ENCODE peak calls at places on chromosomes 7 and 10, in four cellular contexts. One of them, this sample, is unnamed.
A peak's percentile ranks its signal among the peaks of the same experiment; 100 is the strongest.

GRCh38 chr7:4650471-4651047 is 31.5 kb upstream of the FOXK1 start:
- DNase-seq in neuronal stem cell: peak; percentile 83
- DNase-seq in H1: no peak
- DNase-seq in IMR-90: peak; percentile 23
- DNase-seq in this sample: peak; percentile 18

GRCh38 chr10:59362991-59363390 is 642 bp upstream of the FAM13C start:
- DNase-seq in neuronal stem cell: peak; percentile 64
- DNase-seq in H1: peak; percentile 15
- DNase-seq in IMR-90: peak; percentile 33
- DNase-seq in this sample: peak; percentile 73

GRCh38 chr10:93290661-93291354 is 191.3 kb downstream of the MYOF start:
- DNase-seq in neuronal stem cell: no peak
- DNase-seq in H1: no peak
- DNase-seq in IMR-90: no peak
- DNase-seq in this sample: no peak

GRCh38 chr7:104642551-104642950 is 314.1 kb downstream of the LHFPL3 start:
- DNase-seq in neuronal stem cell: no peak
- DNase-seq in H1: no peak
- DNase-seq in IMR-90: no peak
- DNase-seq in this sample: no peak

GRCh38 chr10:14074062-14074884 is 256.5 kb downstream of the FRMD4A start:
- DNase-seq in neuronal stem cell: no peak
- DNase-seq in H1: no peak
- DNase-seq in IMR-90: peak; percentile 100
- DNase-seq in this sample: no peak

GRCh38 chr10:35335133-35335532 is 1.2 kb upstream of the CCNY start:
- DNase-seq in neuronal stem cell: no peak
- DNase-seq in H1: no peak
- DNase-seq in IMR-90: peak; percentile 35
- DNase-seq in this sample: no peak

GRCh38 chr7:128405345-128406146 is 4.2 kb downstream of the IMPDH1 start:
- DNase-seq in neuronal stem cell: peak; percentile 57
- DNase-seq in H1: no peak
- DNase-seq in IMR-90: peak; percentile 8
- DNase-seq in this sample: peak; percentile 49

GRCh38 chr10:57979986-57980385 is 287.7 kb downstream of the IPMK start:
- DNase-seq in neuronal stem cell: no peak
- DNase-seq in H1: no peak
- DNase-seq in IMR-90: no peak
- DNase-seq in this sample: peak; percentile 19

GRCh38 chr7:30252885-30253795 is 31.3 kb upstream of the ZNRF2 start:
- DNase-seq in neuronal stem cell: no peak
- DNase-seq in H1: no peak
- DNase-seq in IMR-90: no peak
- DNase-seq in this sample: no peak

GRCh38 chr7:132437730-132438129 is 138.5 kb downstream of the PLXNA4 start:
- DNase-seq in neuronal stem cell: no peak
- DNase-seq in H1: no peak
- DNase-seq in IMR-90: no peak
- DNase-seq in this sample: no peak

GRCh38 chr7:123666492-123666891 is 10.8 kb downstream of the LMOD2 start:
- DNase-seq in neuronal stem cell: no peak
- DNase-seq in H1: no peak
- DNase-seq in IMR-90: no peak
- DNase-seq in this sample: no peak

GRCh38 chr10:101067356-101068083 is 5.7 kb downstream of the KAZALD1 start:
- DNase-seq in neuronal stem cell: peak; percentile 83
- DNase-seq in H1: no peak
- DNase-seq in IMR-90: peak; percentile 83
- DNase-seq in this sample: peak; percentile 92

GRCh38 chr10:349081-349480 is 213.8 kb downstream of the ZMYND11 start:
- DNase-seq in neuronal stem cell: no peak
- DNase-seq in H1: no peak
- DNase-seq in IMR-90: no peak
- DNase-seq in this sample: no peak

GRCh38 chr10:30701471-30702173 is 72.1 kb upstream of the LYZL2 start:
- DNase-seq in neuronal stem cell: no peak
- DNase-seq in H1: no peak
- DNase-seq in IMR-90: peak; percentile 75
- DNase-seq in this sample: peak; percentile 57

GRCh38 chr7:150402671-150403321 is 23.7 kb downstream of the ZNF775 start:
- DNase-seq in neuronal stem cell: no peak
- DNase-seq in H1: no peak
- DNase-seq in IMR-90: no peak
- DNase-seq in this sample: no peak
- H2BK120ac ChIP-seq in neuronal stem cell: no peak overlapping the region
- H2BK120ac ChIP-seq in H1: peak overlapping the region; percentile 96
- H2BK120ac ChIP-seq in IMR-90: peak overlapping the region; percentile 23
- H2BK120ac ChIP-seq in this sample: no peak overlapping the region

DNA sequence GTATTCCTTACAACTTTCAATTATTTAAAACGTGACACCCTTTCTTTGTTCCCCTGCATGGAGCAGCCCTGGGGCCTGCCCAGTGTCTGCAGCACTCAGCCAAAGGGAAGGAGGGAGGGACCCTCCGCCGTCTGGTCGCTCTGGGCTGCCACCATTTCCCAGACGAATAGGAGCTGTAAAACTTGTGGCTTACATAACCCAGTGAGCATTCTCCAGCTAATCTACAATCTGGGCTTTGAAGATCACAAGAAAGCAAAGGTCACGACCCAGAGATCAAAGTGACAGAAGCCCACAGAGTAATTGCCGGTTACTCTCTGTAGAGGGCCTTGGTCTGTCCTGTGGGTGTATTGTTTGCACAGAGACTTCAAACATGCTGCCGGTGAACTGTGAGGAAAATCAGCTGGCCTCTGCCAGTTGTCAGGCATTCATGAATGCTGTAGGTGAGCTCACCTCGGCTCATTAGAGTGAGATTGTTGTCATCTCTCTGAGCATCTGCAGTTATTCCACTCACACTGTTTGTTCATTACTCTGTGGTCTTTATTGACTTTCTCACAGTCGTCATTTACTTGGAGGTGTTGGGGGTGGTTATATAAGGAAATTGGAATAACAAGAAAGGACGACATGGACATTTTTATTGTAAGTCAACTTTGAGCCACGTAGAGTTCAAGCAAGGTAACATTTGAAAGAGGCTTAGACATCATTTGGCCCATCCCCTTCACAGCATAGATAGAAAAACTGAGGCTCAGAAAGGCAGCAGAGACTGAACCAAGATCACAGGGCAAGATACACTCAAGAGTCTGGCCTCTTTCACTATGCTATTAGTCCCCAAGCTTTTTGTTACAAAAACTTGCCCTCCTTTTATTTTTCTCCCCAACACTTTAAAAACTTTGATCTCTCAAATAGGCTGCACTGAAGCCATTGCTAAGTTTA is 619.8 kb downstream of the LRMDA start:
- DNase-seq in neuronal stem cell: peak; percentile 87
- DNase-seq in H1: no peak
- DNase-seq in IMR-90: no peak
- DNase-seq in this sample: peak; percentile 96
- H3K27ac ChIP-seq in neuronal stem cell: no peak overlapping the region
- H3K27ac ChIP-seq in H1: no peak overlapping the region
- H3K27ac ChIP-seq in IMR-90: no peak overlapping the region
- H3K27ac ChIP-seq in this sample: no peak overlapping the region

DNA sequence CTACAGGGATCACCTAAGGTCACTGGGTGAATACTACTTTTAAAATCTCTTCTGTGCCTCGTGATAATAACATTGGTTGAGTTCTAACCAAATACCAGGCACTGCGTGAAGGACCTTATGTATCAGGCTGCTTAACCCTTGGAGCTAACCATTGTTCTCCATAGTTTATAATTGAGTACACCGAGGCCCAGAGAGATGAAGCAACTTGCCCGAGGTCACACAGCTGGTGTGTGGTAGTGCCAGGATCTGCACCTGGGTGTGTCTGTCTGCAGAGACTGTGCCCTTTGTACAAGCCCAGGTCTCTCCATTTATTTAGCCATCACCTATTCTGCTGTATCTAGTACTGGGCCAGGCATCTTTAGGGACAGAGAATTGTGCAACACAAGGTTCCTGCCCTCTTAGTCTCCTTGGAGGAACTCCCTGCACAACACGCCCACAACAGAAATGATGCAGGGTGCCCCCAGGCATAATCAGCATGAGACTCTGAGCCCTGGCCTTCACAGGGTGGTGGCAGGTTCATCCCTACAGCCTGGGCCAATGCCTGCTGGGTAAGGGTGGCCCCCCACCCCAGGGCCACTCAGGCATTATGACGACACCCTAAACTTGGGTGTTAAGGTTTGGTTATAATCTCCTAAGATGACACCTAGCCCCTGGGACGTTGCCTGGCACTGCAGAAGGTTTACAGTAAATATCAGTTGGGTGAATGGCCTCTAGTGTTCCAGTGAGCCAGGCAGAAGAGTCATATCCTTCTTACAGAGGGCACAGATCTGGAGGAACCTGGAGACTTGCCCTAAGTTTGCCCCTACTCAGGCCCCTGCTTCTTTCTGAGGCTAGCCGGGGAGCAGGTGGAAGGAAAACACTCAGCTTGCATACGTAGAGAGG is 31.6 kb downstream of the UNC5B start:
- DNase-seq in neuronal stem cell: no peak
- DNase-seq in H1: no peak
- DNase-seq in IMR-90: peak; percentile 28
- DNase-seq in this sample: no peak
- H2BK120ac ChIP-seq in neuronal stem cell: no peak overlapping the region
- H2BK120ac ChIP-seq in H1: no peak overlapping the region
- H2BK120ac ChIP-seq in IMR-90: peak overlapping the region; percentile 15
- H2BK120ac ChIP-seq in this sample: no peak overlapping the region

GRCh38 chr10:44706745-44707144 is 204.4 kb upstream of the TMEM72 start:
- DNase-seq in neuronal stem cell: no peak
- DNase-seq in H1: no peak
- DNase-seq in IMR-90: peak; percentile 98
- DNase-seq in this sample: no peak
- H3K27ac ChIP-seq in neuronal stem cell: no peak overlapping the region
- H3K27ac ChIP-seq in H1: no peak overlapping the region
- H3K27ac ChIP-seq in IMR-90: no peak overlapping the region
- H3K27ac ChIP-seq in this sample: no peak overlapping the region

DNA sequence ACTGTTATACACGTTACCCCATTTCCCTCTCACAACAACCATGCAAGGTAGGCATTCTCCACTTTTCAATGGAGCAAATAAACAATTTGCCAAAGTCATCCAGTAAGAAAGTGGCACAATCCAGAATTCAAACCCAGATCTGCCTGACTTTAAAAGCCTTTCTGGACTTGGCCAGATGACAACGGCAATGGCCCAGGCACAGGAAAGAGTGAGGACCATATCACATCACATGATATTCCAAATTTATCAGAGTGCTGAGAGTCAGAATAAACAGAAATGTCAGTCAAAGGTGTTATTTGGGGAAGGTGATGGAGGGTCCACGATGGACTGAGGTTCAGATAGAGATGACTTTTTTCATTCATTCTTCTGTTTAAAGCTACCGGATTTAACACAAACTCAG is 48.0 kb downstream of the CALD1 start:
- DNase-seq in neuronal stem cell: no peak
- DNase-seq in H1: no peak
- DNase-seq in IMR-90: no peak
- DNase-seq in this sample: no peak
- H2BK120ac ChIP-seq in neuronal stem cell: no peak overlapping the region
- H2BK120ac ChIP-seq in H1: no peak overlapping the region
- H2BK120ac ChIP-seq in IMR-90: peak overlapping the region; percentile 17
- H2BK120ac ChIP-seq in this sample: no peak overlapping the region